ENCODE peak calls at places on chromosomes 7 and 10, in seven cellular contexts. One of them, this sample, is unnamed.

GRCh38 chr10:78863601-78864239 is 205.0 kb upstream of the ZMIZ1 start:
- DNase-seq in K562: no peak
- DNase-seq in HepG2: no peak
- DNase-seq in SK-N-SH: peak; percentile 83
- DNase-seq in HCT116: no peak
- DNase-seq in H1: no peak
- DNase-seq in GM12878: no peak
- DNase-seq in this sample: no peak

GRCh38 chr7:142722289-142722794 is 26.9 kb upstream of the PRSS1 start:
- DNase-seq in HCT116: no peak
- DNase-seq in H1: no peak
- DNase-seq in HepG2: no peak
- DNase-seq in SK-N-SH: no peak
- DNase-seq in GM12878: no peak
- DNase-seq in K562: no peak
- DNase-seq in this sample: no peak

GRCh38 chr10:78903351-78903940 is 165.3 kb upstream of the ZMIZ1 start:
- DNase-seq in SK-N-SH: no peak
- DNase-seq in K562: no peak
- DNase-seq in HCT116: no peak
- DNase-seq in HepG2: no peak
- DNase-seq in H1: no peak
- DNase-seq in GM12878: no peak
- DNase-seq in this sample: no peak

GRCh38 chr10:44557596-44558191 is 172.8 kb upstream of the CXCL12 start:
- DNase-seq in SK-N-SH: no peak
- DNase-seq in GM12878: no peak
- DNase-seq in K562: no peak
- DNase-seq in H1: no peak
- DNase-seq in HCT116: no peak
- DNase-seq in HepG2: no peak
- DNase-seq in this sample: no peak

GRCh38 chr10:72261323-72262018 is 12.3 kb upstream of the DDIT4 start:
- DNase-seq in HCT116: no peak
- DNase-seq in K562: peak; percentile 81
- DNase-seq in H1: no peak
- DNase-seq in SK-N-SH: peak; percentile 57
- DNase-seq in GM12878: peak; percentile 90
- DNase-seq in HepG2: no peak
- DNase-seq in this sample: no peak

GRCh38 chr10:70668454-70668970 is 3.8 kb upstream of the ADAMTS14 start:
- DNase-seq in GM12878: no peak
- DNase-seq in HepG2: no peak
- DNase-seq in K562: peak; percentile 72
- DNase-seq in HCT116: no peak
- DNase-seq in SK-N-SH: no peak
- DNase-seq in H1: no peak
- DNase-seq in this sample: no peak

GRCh38 chr7:155130493-155130892 is 60.4 kb downstream of the HTR5A start:
- DNase-seq in H1: no peak
- DNase-seq in K562: no peak
- DNase-seq in GM12878: no peak
- DNase-seq in SK-N-SH: no peak
- DNase-seq in HepG2: no peak
- DNase-seq in HCT116: no peak
- DNase-seq in this sample: no peak

GRCh38 chr10:24762966-24763623 is 39.4 kb upstream of the ARHGAP21 start:
- DNase-seq in SK-N-SH: no peak
- DNase-seq in HCT116: no peak
- DNase-seq in H1: peak; percentile 1
- DNase-seq in K562: no peak
- DNase-seq in HepG2: peak; percentile 64
- DNase-seq in GM12878: no peak
- DNase-seq in this sample: peak; percentile 22

GRCh38 chr10:1687190-1687589 is 50.1 kb downstream of the ADARB2 start:
- DNase-seq in H1: no peak
- DNase-seq in GM12878: no peak
- DNase-seq in SK-N-SH: no peak
- DNase-seq in K562: no peak
- DNase-seq in HepG2: no peak
- DNase-seq in HCT116: no peak
- DNase-seq in this sample: no peak

GRCh38 chr10:5813341-5814109 is at the start of gene GDI2:
- DNase-seq in HepG2: peak; percentile 94
- DNase-seq in HCT116: peak; percentile 90
- DNase-seq in K562: peak; percentile 97
- DNase-seq in GM12878: peak; percentile 82
- DNase-seq in H1: peak; percentile 88
- DNase-seq in SK-N-SH: peak; percentile 99
- DNase-seq in this sample: peak; percentile 83

GRCh38 chr10:69872326-69872725 is 70.6 kb downstream of the COL13A1 start:
- DNase-seq in SK-N-SH: peak; percentile 46
- DNase-seq in HepG2: no peak
- DNase-seq in K562: no peak
- DNase-seq in GM12878: no peak
- DNase-seq in H1: no peak
- DNase-seq in HCT116: no peak
- DNase-seq in this sample: no peak

GRCh38 chr7:81929386-81929785 is 159.5 kb upstream of the HGF start:
- DNase-seq in H1: no peak
- DNase-seq in K562: no peak
- DNase-seq in HepG2: no peak
- DNase-seq in SK-N-SH: no peak
- DNase-seq in HCT116: no peak
- DNase-seq in GM12878: no peak
- DNase-seq in this sample: no peak

GRCh38 chr7:41130596-41131236 is 572.2 kb downstream of the INHBA start:
- DNase-seq in SK-N-SH: no peak
- DNase-seq in H1: no peak
- DNase-seq in HepG2: no peak
- DNase-seq in K562: no peak
- DNase-seq in GM12878: no peak
- DNase-seq in HCT116: no peak
- DNase-seq in this sample: no peak

GRCh38 chr7:79936281-79936983 is 198.2 kb upstream of the GNAI1 start:
- DNase-seq in HepG2: no peak
- DNase-seq in GM12878: no peak
- DNase-seq in H1: no peak
- DNase-seq in HCT116: no peak
- DNase-seq in SK-N-SH: no peak
- DNase-seq in K562: no peak
- DNase-seq in this sample: no peak

GRCh38 chr10:63886281-63887025 is 365.3 kb downstream of the REEP3 start:
- DNase-seq in H1: no peak
- DNase-seq in SK-N-SH: no peak
- DNase-seq in HCT116: no peak
- DNase-seq in GM12878: no peak
- DNase-seq in K562: no peak
- DNase-seq in HepG2: no peak
- DNase-seq in this sample: no peak

GRCh38 chr7:101986335-101986734 is 168.9 kb downstream of the CUX1 start:
- DNase-seq in H1: no peak
- DNase-seq in HCT116: no peak
- DNase-seq in K562: no peak
- DNase-seq in SK-N-SH: no peak
- DNase-seq in HepG2: no peak
- DNase-seq in GM12878: no peak
- DNase-seq in this sample: no peak

GRCh38 chr10:46293228-46293627 is 6.4 kb downstream of the ANTXRL start:
- DNase-seq in K562: no peak
- DNase-seq in H1: no peak
- DNase-seq in SK-N-SH: no peak
- DNase-seq in HepG2: no peak
- DNase-seq in GM12878: no peak
- DNase-seq in HCT116: no peak
- DNase-seq in this sample: no peak

DNA sequence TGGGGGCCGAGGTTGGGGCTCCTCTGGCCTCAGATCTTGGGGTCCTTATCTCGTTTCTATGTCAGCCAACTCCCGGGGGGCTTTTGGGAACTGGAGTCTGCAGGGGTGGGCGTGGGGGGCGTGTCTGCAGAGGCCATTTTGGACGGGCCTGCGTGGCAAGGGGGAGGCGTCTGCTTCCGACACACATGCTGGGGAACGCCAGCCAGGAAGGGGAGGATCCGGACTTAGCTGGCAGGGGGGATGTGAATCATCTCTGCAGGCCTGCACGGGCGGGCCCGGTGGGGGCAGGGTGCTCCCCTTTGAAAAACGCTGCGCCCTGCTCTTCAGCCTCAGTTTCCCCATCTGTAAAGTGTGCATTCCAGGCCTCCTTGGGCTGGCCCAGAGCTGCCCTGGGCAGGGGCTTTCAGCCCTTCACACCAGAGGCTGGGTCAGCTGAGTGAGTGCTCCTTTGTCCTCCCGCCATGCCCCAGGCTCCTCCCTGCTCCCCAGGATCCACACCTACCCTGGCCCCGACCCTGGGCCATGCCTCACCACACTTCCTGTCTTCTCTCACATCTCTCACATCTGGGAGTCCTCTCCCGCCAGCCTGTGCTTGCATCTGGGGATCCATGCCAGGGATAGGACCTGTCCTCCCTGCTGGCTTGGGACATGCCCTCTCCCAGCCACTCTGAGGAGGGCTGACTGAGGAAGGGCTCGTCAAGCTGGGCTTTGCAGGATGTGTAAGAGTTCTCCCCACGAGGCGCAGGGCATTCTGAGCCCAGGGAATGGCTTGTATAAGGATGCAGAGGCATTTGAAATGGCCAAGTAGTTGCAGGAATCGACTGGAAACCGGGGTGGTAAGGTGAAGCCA is 172.6 kb upstream of the TNRC18 start:
- DNase-seq in GM12878: no peak
- DNase-seq in HCT116: peak; percentile 71
- DNase-seq in HepG2: no peak
- DNase-seq in K562: peak; percentile 94
- DNase-seq in H1: no peak
- DNase-seq in SK-N-SH: peak; percentile 90
- DNase-seq in this sample: no peak
- H3K9ac ChIP-seq in GM12878: peak overlapping the region; percentile 74
- H3K9ac ChIP-seq in HCT116: peak overlapping the region; percentile 77
- H3K9ac ChIP-seq in HepG2: no peak overlapping the region
- H3K9ac ChIP-seq in K562: peak overlapping the region; percentile 64
- H3K9ac ChIP-seq in H1: peak overlapping the region; percentile 20
- H3K9ac ChIP-seq in SK-N-SH: peak overlapping the region; percentile 94
- H3K9ac ChIP-seq in this sample: peak overlapping the region; percentile 100

GRCh38 chr7:73941836-73942551 is 81.0 kb downstream of the TMEM270 start:
- DNase-seq in HepG2: peak; percentile 5
- DNase-seq in K562: no peak
- DNase-seq in H1: no peak
- DNase-seq in HCT116: no peak
- DNase-seq in SK-N-SH: no peak
- DNase-seq in GM12878: no peak
- DNase-seq in this sample: no peak
- TF ChIP-seq YY1 in HepG2: no peak
- TF ChIP-seq YY1 in K562: no peak
- TF ChIP-seq YY1 in H1: no peak
- TF ChIP-seq YY1 in HCT116: no peak
- TF ChIP-seq YY1 in SK-N-SH: no peak
- TF ChIP-seq YY1 in GM12878: no peak
- TF ChIP-seq YY1 in this sample: no peak

GRCh38 chr7:7242899-7243298 is 60.6 kb downstream of the C1GALT1 start:
- DNase-seq in H1: no peak
- DNase-seq in HepG2: no peak
- DNase-seq in SK-N-SH: no peak
- DNase-seq in GM12878: no peak
- DNase-seq in HCT116: no peak
- DNase-seq in K562: no peak
- DNase-seq in this sample: no peak

GRCh38 chr7:7251742-7252141 is 69.4 kb downstream of the C1GALT1 start:
- DNase-seq in HepG2: no peak
- DNase-seq in K562: no peak
- DNase-seq in HCT116: no peak
- DNase-seq in GM12878: peak; percentile 72
- DNase-seq in SK-N-SH: no peak
- DNase-seq in H1: no peak
- DNase-seq in this sample: no peak

GRCh38 chr7:7246223-7246622 is 63.9 kb downstream of the C1GALT1 start:
- DNase-seq in HCT116: no peak
- DNase-seq in SK-N-SH: no peak
- DNase-seq in K562: no peak
- DNase-seq in HepG2: no peak
- DNase-seq in GM12878: no peak
- DNase-seq in H1: no peak
- DNase-seq in this sample: no peak

GRCh38 chr7:7249814-7250213 is 67.5 kb downstream of the C1GALT1 start:
- DNase-seq in K562: no peak
- DNase-seq in H1: no peak
- DNase-seq in HepG2: no peak
- DNase-seq in SK-N-SH: no peak
- DNase-seq in HCT116: no peak
- DNase-seq in GM12878: no peak
- DNase-seq in this sample: no peak

DNA sequence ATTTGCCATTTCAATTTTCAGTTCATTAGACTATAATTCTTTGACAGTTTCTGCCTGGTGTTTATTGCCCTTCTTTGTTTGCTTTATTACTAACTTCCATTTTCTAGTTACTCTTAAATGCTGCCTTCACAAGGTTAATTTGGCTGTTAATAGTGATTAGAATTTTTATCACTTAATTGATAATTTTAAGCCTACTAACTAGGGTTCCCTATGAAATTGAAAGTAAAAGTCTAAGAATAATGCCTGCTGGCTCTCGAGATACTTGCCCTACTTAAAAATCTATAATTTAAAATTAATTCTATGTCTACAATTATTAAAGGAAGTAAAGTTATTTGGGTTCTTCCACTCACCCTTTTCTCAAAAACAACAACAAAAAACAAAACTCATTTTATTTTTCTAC is 65.3 kb downstream of the C1GALT1 start:
- DNase-seq in HepG2: no peak
- DNase-seq in SK-N-SH: no peak
- DNase-seq in K562: no peak
- DNase-seq in GM12878: no peak
- DNase-seq in H1: no peak
- DNase-seq in HCT116: no peak
- DNase-seq in this sample: no peak
- H3K4me1 ChIP-seq in HepG2: no peaks in the 10 kb centered on the region
- H3K4me1 ChIP-seq in SK-N-SH: no peaks in the 10 kb centered on the region
- H3K4me1 ChIP-seq in K562: no peaks in the 10 kb centered on the region
- H3K4me1 ChIP-seq in GM12878: peaks cover 15% of the 10 kb centered on the region
- H3K4me1 ChIP-seq in H1: peaks cover 2% of the 10 kb centered on the region
- H3K4me1 ChIP-seq in HCT116: peaks cover 12% of the 10 kb centered on the region
- H3K4me1 ChIP-seq in this sample: no peaks in the 10 kb centered on the region

DNA sequence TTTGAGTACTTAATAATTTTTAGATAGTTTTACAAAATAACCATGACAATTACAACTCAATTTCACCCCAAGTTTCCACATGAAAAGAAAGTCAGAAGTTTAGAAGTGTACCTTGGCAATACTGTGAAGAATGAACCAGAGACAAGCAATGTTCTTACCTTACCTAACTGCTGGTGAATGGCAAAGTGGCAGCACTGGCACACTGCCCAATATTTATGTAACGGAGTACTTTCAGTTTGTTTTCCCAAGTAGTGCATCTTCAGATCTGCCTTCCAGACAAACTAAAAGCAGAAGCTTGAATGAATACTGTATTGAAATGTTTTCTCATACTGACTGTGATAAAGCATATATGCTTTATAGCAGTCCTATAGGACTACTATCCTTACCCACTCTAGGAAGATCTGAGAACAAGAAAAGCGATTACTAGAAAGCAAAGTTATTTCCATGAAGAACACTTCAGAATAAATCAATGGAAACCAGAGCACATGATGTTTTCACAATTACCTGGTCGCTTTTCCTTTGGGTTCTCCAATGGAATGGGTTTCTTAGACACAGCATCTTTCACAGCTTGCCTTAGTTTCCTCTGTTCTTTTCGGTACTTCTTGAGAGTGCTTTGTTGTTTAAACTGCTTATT is 1.5 kb downstream of the NOC3L start:
- DNase-seq in HCT116: no peak
- DNase-seq in K562: no peak
- DNase-seq in H1: no peak
- DNase-seq in HepG2: peak; percentile 43
- DNase-seq in SK-N-SH: peak; percentile 9
- DNase-seq in GM12878: peak; percentile 16
- DNase-seq in this sample: no peak
- H3K9ac ChIP-seq in HCT116: peak overlapping the region; percentile 78
- H3K9ac ChIP-seq in K562: peak overlapping the region; percentile 79
- H3K9ac ChIP-seq in H1: no peak overlapping the region
- H3K9ac ChIP-seq in HepG2: peak overlapping the region; percentile 77
- H3K9ac ChIP-seq in SK-N-SH: peak overlapping the region; percentile 72
- H3K9ac ChIP-seq in GM12878: peak overlapping the region; percentile 81
- H3K9ac ChIP-seq in this sample: no peak overlapping the region